ENCODE peak calls at places on chromosomes 5 and 9, in seven cellular contexts. Q is colonic mucosa, J is ovary, E is fibroblast of pulmonary artery, C is uterus, B is retinal pigment epithelial cell, X is transverse colon. V is an unnamed sample.

GRCh38 chr9:109498195-109499060 is at the start of gene PTPN3:
- DNase-seq in Q (peak), X (peak), B (no peak), C (no peak), J (no peak), E (no peak), V (no peak)

GRCh38 chr5:9126490-9126889 is 419.4 kb downstream of the SEMA5A start:
- DNase-seq in C (no peak), X (no peak), E (no peak), J (no peak), Q (no peak), B (no peak), V (no peak)

GRCh38 chr5:108588323-108588722 is 159.4 kb upstream of the FER start:
- DNase-seq in B (no peak), Q (no peak), C (no peak), X (no peak), E (no peak), J (no peak), V (no peak)

GRCh38 chr5:179165421-179166170 is 105.4 kb downstream of the ZNF354C start:
- DNase-seq in C (no peak), B (no peak), Q (no peak), J (no peak), E (no peak), X (no peak), V (no peak)

GRCh38 chr5:36878421-36879088 is 2.0 kb downstream of the NIPBL start:
- DNase-seq in Q (peak), X (no peak), J (peak), E (peak), C (no peak), B (no peak), V (no peak)

GRCh38 chr9:83342731-83343130 is 195.5 kb downstream of the FRMD3 start:
- DNase-seq in B (no peak), Q (no peak), C (no peak), J (no peak), E (peak), X (no peak), V (no peak)

GRCh38 chr5:148125641-148126040 is 42.7 kb upstream of the SPINK14 start:
- DNase-seq in B (no peak), C (no peak), X (no peak), E (peak), Q (no peak), J (no peak), V (no peak)

GRCh38 chr9:37436540-37436939 is 14.0 kb downstream of the GRHPR start:
- DNase-seq in C (no peak), E (no peak), J (no peak), Q (no peak), B (no peak), X (no peak), V (no peak)

GRCh38 chr5:81782811-81783210 is 31.9 kb upstream of the SSBP2 start:
- DNase-seq in X (no peak), E (peak), Q (no peak), J (no peak), B (no peak), C (no peak), V (no peak)

GRCh38 chr5:1637639-1638481 is 114.1 kb upstream of the LPCAT1 start:
- DNase-seq in B (no peak), J (no peak), E (no peak), Q (no peak), X (no peak), C (no peak), V (no peak)

GRCh38 chr5:98787131-98787719 is 13.8 kb downstream of the RGMB start:
- DNase-seq in J (no peak), B (no peak), X (no peak), C (no peak), Q (no peak), E (no peak), V (no peak)

GRCh38 chr5:112776301-112776856 is 38.7 kb downstream of the APC start:
- DNase-seq in Q (no peak), J (no peak), B (no peak), E (peak), C (no peak), X (no peak), V (no peak)

GRCh38 chr5:27130587-27130986 is 92.2 kb upstream of the CDH9 start:
- DNase-seq in X (no peak), C (no peak), B (peak), E (peak), J (no peak), Q (no peak), V (no peak)

GRCh38 chr5:178624626-178625546 is 2.0 kb downstream of the CLK4 start:
- DNase-seq in X (no peak), E (no peak), B (no peak), C (no peak), Q (no peak), J (no peak), V (no peak)

GRCh38 chr9:137454145-137454505 is 5.0 kb downstream of the NSMF start:
- DNase-seq in Q (peak), E (peak), J (peak), C (peak), B (no peak), X (peak), V (no peak)

DNA sequence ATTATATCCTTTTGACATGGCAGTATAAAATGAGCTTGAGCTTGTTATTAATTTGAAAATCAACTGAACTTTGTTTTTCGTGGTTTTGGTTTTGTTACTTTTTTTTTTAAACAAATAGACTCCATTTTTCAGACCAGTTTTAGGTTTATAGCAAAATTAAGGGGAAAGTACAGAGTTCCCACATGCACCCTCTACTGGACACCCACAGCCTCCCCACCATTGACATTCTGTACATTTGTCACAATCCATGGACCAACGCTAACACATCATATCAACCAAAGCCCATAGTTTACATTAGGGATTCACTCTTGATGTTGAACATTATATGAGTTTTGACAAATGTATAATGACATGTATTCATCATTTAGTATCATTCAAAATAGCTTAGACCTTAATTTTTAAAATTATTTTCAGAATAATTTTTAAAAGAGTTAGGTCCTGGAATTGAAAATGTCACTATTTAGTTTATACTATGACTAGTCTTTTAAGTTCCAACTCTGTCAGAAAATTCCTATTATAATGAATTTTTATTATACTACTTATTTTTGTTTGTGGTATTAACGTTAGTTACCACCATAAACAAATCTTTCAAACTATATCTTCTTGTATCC is 35.3 kb upstream of the JMY start:
- DNase-seq in C (no peak), Q (no peak), E (peak), X (no peak), B (no peak), J (no peak), V (no peak)
- TF ChIP-seq CTCF in C (peak), Q (peak), E (peak), X (peak), B (peak), J (no peak), V (no peak)

DNA sequence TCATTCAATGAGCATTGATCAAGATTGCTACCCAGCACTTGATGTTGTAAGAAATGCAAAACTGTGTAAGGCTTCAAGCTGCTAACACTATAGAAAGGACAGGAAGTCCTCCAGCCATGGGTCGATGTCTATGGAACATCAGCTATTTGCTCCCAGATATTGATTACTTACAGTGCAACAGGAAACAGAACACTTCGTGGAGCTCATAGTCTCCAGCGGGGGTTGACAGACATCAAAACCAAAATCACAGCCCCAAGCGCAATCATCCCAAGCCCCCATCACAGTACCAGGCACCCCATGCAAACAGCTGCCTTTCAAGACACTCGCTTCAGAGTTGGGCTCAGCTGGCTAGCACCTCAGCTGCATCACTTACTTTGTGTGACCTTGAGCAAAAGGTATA is 26.8 kb upstream of the DUSP1 start:
- DNase-seq in J (no peak), E (no peak), B (no peak), Q (no peak), X (no peak), C (no peak), V (no peak)
- TF ChIP-seq CTCF in J (no peak), E (no peak), B (no peak), Q (no peak), X (no peak), C (no peak), V (no peak)

GRCh38 chr5:126234563-126235195 is 188.5 kb upstream of the GRAMD2B start:
- DNase-seq in X (peak), J (no peak), E (peak), B (peak), Q (no peak), C (no peak), V (no peak)
- TF ChIP-seq CTCF in X (peak), J (no peak), E (peak), B (peak), Q (peak), C (no peak), V (no peak)

GRCh38 chr5:153711755-153712154 is 221.3 kb downstream of the GRIA1 start:
- DNase-seq in X (no peak), C (no peak), E (peak), Q (no peak), J (no peak), B (no peak), V (no peak)
- TF ChIP-seq CTCF in X (no peak), C (no peak), E (peak), Q (no peak), J (no peak), B (peak), V (no peak)

DNA sequence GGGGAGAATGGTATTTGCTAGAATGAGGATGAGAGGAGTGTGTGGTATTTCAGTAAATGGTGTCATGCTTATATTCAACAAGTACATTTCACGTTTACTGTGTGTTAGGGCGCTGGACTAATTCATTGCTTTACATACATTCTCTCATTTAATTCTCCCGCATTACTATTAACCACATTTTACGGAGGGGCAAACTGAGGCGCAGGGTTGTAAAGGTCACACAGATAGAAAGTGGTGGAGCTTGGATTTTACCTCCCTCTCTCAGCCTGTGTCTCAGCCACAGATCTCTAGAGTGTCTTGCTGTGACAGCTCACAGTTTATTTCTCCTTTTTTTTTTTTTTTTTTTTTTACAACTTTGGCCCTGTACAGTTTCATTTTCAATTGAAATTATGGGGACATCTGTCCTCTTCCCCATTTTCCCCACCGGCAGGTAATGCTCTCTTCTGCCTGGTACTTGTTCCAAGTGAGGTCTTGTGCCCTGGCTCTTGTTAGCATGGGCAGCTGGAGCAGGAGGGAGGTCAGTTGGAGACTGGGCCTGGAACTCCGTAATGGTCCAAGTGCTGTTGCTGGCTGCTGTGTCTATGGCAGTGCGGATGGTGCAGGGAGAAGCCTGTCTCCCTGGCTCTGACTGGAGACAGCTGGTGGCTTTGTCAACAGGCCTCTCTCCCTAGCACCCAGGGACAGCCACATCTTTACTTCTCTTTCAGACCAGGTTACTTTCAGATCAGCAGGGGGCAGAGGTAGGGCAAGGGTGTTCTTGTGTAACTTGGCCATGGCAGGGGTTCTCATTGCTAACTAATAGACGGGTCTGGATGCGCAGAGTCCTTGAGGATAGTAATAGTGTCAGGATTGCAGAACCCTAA is 20.5 kb upstream of the NDST1 start:
- DNase-seq in Q (peak), J (peak), E (peak), C (no peak), X (peak), B (no peak), V (no peak)
- TF ChIP-seq CTCF in Q (no peak), J (no peak), E (peak), C (no peak), X (no peak), B (peak), V (no peak)

GRCh38 chr9:129343697-129344375 is 165.8 kb upstream of the IER5L start:
- DNase-seq in E (peak), Q (peak), X (peak), J (peak), C (peak), B (no peak), V (no peak)
- TF ChIP-seq CTCF in E (peak), Q (no peak), X (no peak), J (peak), C (no peak), B (peak), V (no peak)

GRCh38 chr9:113526841-113527240 is 63.3 kb downstream of the RGS3 start:
- DNase-seq in Q (no peak), J (peak), C (no peak), B (no peak), X (no peak), E (no peak), V (no peak)
- TF ChIP-seq CTCF in Q (no peak), J (no peak), C (no peak), B (no peak), X (no peak), E (no peak), V (no peak)

V was measured in omental fat pad.